ENCODE peak calls at places on chromosomes 3 and 15, in five cellular contexts. S is LoVo; K is stimulated activated CD8-positive, alpha-beta memory T cell treated with anti-CD3 and anti-CD28 coated beads, Interleukin-7, amount 100 ng/mL, for 1 hour; I is HEK293T; G is T-helper 17 cell. P is an unnamed sample.

GRCh38 chr15:45136378-45136764 is 6.6 kb downstream of the DUOX1 start:
- DNase-seq in S (no peak), K (no peak), I (no peak), G (no peak), P (no peak)

GRCh38 chr3:197854596-197855343 is 63.7 kb downstream of the LRCH3 start:
- DNase-seq in S (no peak), K (no peak), I (peak; percentile 27), G (no peak), P (peak; percentile 98)

GRCh38 chr3:118628704-118629341 is 405.8 kb downstream of the IGSF11 start:
- DNase-seq in S (peak; percentile 50), K (no peak), I (peak; percentile 77), G (no peak), P (peak; percentile 33)

GRCh38 chr3:158909870-158910269 is 108.0 kb downstream of the MFSD1 start:
- DNase-seq in S (no peak), K (no peak), I (no peak), G (no peak), P (peak; percentile 31)

GRCh38 chr3:176919836-176920760 is 277.2 kb downstream of the TBL1XR1 start:
- DNase-seq in S (no peak), K (no peak), I (no peak), G (no peak), P (peak; percentile 79)

GRCh38 chr3:63661242-63661641 is 8.8 kb downstream of the SNTN start:
- DNase-seq in S (no peak), K (no peak), I (no peak), G (no peak), P (peak; percentile 24)

GRCh38 chr15:35867371-35867770 is 321.4 kb upstream of the DPH6 start:
- DNase-seq in S (no peak), K (no peak), I (no peak), G (no peak), P (no peak)

GRCh38 chr3:190127797-190128196 is 7.1 kb upstream of the P3H2 start:
- DNase-seq in S (no peak), K (no peak), I (no peak), G (no peak), P (no peak)

GRCh38 chr3:23312866-23313265 is 109.7 kb downstream of the UBE2E2 start:
- DNase-seq in S (no peak), K (no peak), I (no peak), G (no peak), P (peak; percentile 24)

GRCh38 chr3:97504463-97504862 is 260.1 kb upstream of the ARL6 start:
- DNase-seq in S (no peak), K (no peak), I (no peak), G (no peak), P (no peak)

GRCh38 chr15:68352401-68353062 is 75.0 kb downstream of the FEM1B start:
- DNase-seq in S (peak; percentile 59), K (no peak), I (no peak), G (no peak), P (peak; percentile 96)